ENCODE peak calls at places on chromosomes 11 and 22, in five cellular contexts. Y, B, D, V and K are unnamed samples.

GRCh38 chr11:121716060-121716459 is 263.3 kb upstream of the SORL1-AS1 start:
- DNase-seq in D (no peak), V (no peak), Y (no peak), B (no peak), K (no peak)

GRCh38 chr11:86996953-86997570 is 40.7 kb upstream of the TMEM135 start:
- DNase-seq in V (no peak), D (no peak), Y (no peak), B (no peak), K (no peak)

GRCh38 chr11:2178906-2179494 is 7.4 kb upstream of the TH start:
- DNase-seq in V (no peak), D (peak), Y (no peak), B (no peak), K (no peak)

GRCh38 chr22:27685971-27686370 is 115.6 kb downstream of the MN1 start:
- DNase-seq in V (no peak), B (no peak), Y (no peak), D (no peak), K (no peak)

GRCh38 chr11:8058216-8058615 is 22.8 kb upstream of the TUB start:
- DNase-seq in V (no peak), D (no peak), Y (no peak), B (no peak), K (no peak)

GRCh38 chr11:13970986-13971385 is 8.5 kb downstream of the SPON1 start:
- DNase-seq in Y (peak), D (no peak), V (no peak), B (no peak), K (no peak)

GRCh38 chr11:29534831-29535230 is 482.0 kb downstream of the KCNA4 start:
- DNase-seq in B (no peak), D (no peak), V (no peak), Y (no peak), K (no peak)

GRCh38 chr11:12801976-12802375 is 127.8 kb downstream of the TEAD1 start:
- DNase-seq in V (no peak), D (no peak), Y (no peak), B (no peak), K (peak)

GRCh38 chr11:106925245-106925644 is 93.0 kb downstream of the GUCY1A2 start:
- DNase-seq in Y (no peak), V (no peak), D (no peak), B (no peak), K (no peak)

GRCh38 chr11:59689015-59689414 is 20.2 kb upstream of the PATL1 start:
- DNase-seq in V (no peak), D (no peak), Y (no peak), B (no peak), K (no peak)

GRCh38 chr11:74639533-74639932 is 47.2 kb downstream of the POLD3 start:
- DNase-seq in V (peak), D (no peak), Y (no peak), B (no peak), K (no peak)

GRCh38 chr11:103619938-103620337 is 416.5 kb upstream of the DDI1 start:
- DNase-seq in V (no peak), Y (peak), B (peak), D (no peak), K (no peak)

GRCh38 chr11:66012946-66013761 is 1.3 kb downstream of the CST6 start:
- DNase-seq in V (no peak), D (no peak), Y (no peak), B (no peak), K (no peak)

GRCh38 chr22:37501610-37502341 is 15.6 kb upstream of the MFNG start:
- DNase-seq in B (no peak), V (peak), Y (peak), D (peak), K (peak)

GRCh38 chr11:117189191-117189940 is 9.8 kb upstream of the TAGLN start:
- DNase-seq in Y (no peak), V (no peak), B (no peak), D (no peak), K (no peak)

GRCh38 chr11:47105541-47105940 is 71.1 kb downstream of the ARFGAP2 start:
- DNase-seq in V (no peak), Y (no peak), D (no peak), B (peak), K (no peak)

GRCh38 chr11:69000831-69001245 is 12.2 kb downstream of the MRGPRF start:
- DNase-seq in V (no peak), B (no peak), Y (no peak), D (peak), K (peak)

GRCh38 chr11:20021771-20022362 is 138.4 kb downstream of the DBX1 start:
- DNase-seq in D (no peak), B (no peak), V (no peak), Y (no peak), K (no peak)

GRCh38 chr11:117259417-117259816 is 26.9 kb downstream of the RNF214 start:
- DNase-seq in D (peak), Y (no peak), V (no peak), B (no peak), K (no peak)

GRCh38 chr11:130439160-130439519 is 9.3 kb upstream of the ADAMTS15 start:
- DNase-seq in V (no peak), D (no peak), Y (no peak), B (peak), K (no peak)

GRCh38 chr11:19559746-19560145 is 152.9 kb upstream of the NAV2 start:
- DNase-seq in V (no peak), B (no peak), Y (no peak), D (no peak), K (no peak)